ENCODE peak calls at places on chromosomes 6 and 20, in eight cellular contexts. K is omental fat pad, S is uterus, P is GM13977, D is tibial nerve, Q is AG04449, L is astrocyte of the cerebellum, X is BJ. U is an unnamed sample.

GRCh38 chr6:136753624-136754023 is 38.7 kb downstream of the MAP3K5 start:
- DNase-seq in K (no peak), S (no peak), P (no peak), D (no peak), Q (no peak), L (no peak), X (no peak), U (no peak)

GRCh38 chr6:4812068-4812467 is 35.9 kb downstream of the CDYL start:
- DNase-seq in K (no peak), S (no peak), P (no peak), D (no peak), Q (no peak), L (no peak), X (no peak), U (no peak)

GRCh38 chr6:148494226-148494625 is 151.6 kb downstream of the SASH1 start:
- DNase-seq in K (no peak), S (no peak), P (no peak), D (no peak), Q (no peak), L (no peak), X (no peak), U (no peak)

GRCh38 chr20:17624551-17625245 is 54.8 kb downstream of the DSTN start:
- DNase-seq in K (no peak), S (peak; percentile 15), P (no peak), D (peak; percentile 8), Q (no peak), L (no peak), X (no peak), U (no peak)

GRCh38 chr6:129501401-129502051 is 208.5 kb downstream of the ARHGAP18 start:
- DNase-seq in K (no peak), S (peak; percentile 71), P (no peak), D (no peak), Q (peak; percentile 86), L (peak; percentile 98), X (peak; percentile 79), U (no peak)

GRCh38 chr20:33933469-33933909 is 60.2 kb upstream of the RALY start:
- DNase-seq in K (no peak), S (peak; percentile 27), P (peak; percentile 71), D (peak; percentile 40), Q (no peak), L (no peak), X (no peak), U (peak; percentile 71)

GRCh38 chr6:31094389-31094881 is 17.9 kb downstream of the C6orf15 start:
- DNase-seq in K (no peak), S (no peak), P (no peak), D (no peak), Q (no peak), L (no peak), X (no peak), U (no peak)

GRCh38 chr6:26330835-26331808 is 33.9 kb upstream of the BTN3A2 start:
- DNase-seq in K (no peak), S (no peak), P (no peak), D (no peak), Q (no peak), L (no peak), X (no peak), U (peak; percentile 57)

GRCh38 chr6:150962436-150962835 is 96.9 kb downstream of the MTHFD1L start:
- DNase-seq in K (no peak), S (no peak), P (no peak), D (no peak), Q (no peak), L (no peak), X (no peak), U (no peak)

GRCh38 chr6:14149053-14149746 is 31.6 kb downstream of the CD83 start:
- DNase-seq in K (no peak), S (no peak), P (peak; percentile 36), D (no peak), Q (no peak), L (no peak), X (no peak), U (peak; percentile 31)

GRCh38 chr20:48736636-48737035 is 91.2 kb downstream of the PREX1 start:
- DNase-seq in K (no peak), S (no peak), P (no peak), D (no peak), Q (no peak), L (no peak), X (no peak), U (no peak)
- TF ChIP-seq CTCF in K (no peak), S (no peak), P (no peak), D (no peak), Q (no peak), L (no peak), X (no peak), U (no peak)

DNA sequence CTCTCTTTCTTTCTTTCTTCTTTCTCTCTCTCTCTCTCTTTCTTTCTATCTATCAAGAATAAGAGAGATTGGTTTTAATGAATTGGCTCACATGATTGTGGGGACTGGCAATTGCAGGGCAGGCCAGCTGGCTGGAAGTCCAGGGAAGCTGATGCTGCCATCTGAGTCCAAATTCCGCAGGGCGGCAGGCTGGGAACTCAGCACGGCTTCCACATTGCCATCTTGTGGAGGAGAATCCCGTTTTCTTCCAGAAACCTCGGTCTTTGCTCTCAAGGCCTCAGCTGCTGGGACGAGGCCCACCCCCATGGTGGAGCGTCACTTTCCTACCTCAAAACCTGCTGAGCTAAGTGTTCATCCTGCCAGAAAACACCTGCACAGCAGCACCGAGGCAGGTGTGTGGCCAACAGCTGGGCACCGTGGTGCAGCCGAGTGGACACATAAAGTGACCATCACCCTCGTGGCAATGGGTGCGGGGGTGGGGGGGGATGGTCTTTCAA is 58.8 kb upstream of the SLCO4A1 start:
- DNase-seq in K (no peak), S (no peak), P (no peak), D (no peak), Q (no peak), L (no peak), X (no peak), U (no peak)
- TF ChIP-seq CTCF in K (no peak), S (no peak), P (no peak), D (no peak), Q (no peak), L (no peak), X (no peak), U (no peak)

DNA sequence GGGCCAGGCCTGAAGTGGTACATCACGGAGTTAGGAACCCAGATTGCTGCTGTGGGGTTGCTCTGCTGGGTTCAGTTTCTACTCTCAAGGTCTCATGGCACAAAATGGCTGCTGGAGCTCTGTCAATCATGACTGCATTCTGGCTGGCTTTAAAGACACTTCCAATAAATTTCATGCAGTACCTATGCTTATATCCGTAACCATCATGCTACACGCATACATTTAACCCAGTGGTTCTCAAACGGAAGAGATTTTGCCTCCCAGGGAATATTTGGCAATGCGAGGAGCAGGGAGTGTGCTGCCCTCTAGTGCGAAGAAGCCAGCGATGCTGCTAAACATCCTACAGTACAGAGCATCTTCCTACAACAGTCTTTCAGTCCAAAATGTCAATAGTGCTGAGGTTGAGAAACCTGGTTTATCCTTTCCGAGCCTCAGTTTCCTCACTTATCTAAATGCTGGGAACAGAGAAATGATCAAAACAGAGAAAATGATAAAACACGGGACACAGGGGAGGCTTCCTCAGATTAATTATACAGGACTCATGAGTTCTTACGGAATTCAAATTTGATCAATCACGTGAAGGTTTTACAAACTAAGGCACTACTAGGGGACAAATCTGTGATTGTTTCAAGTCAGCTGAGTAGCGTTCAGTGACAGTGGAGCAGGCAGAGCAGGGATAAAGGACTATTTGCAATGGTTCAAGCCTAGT is 9.6 kb upstream of the SLC2A10 start:
- DNase-seq in K (no peak), S (no peak), P (no peak), D (no peak), Q (no peak), L (no peak), X (no peak), U (no peak)
- TF ChIP-seq CTCF in K (no peak), S (no peak), P (peak; percentile 46), D (no peak), Q (peak; percentile 73), L (peak; percentile 71), X (peak; percentile 83), U (no peak)

GRCh38 chr6:2524090-2524489 is 226.6 kb downstream of the MYLK4 start:
- DNase-seq in K (no peak), S (no peak), P (no peak), D (no peak), Q (no peak), L (no peak), X (no peak), U (no peak)
- TF ChIP-seq CTCF in K (no peak), S (no peak), P (peak; percentile 29), D (no peak), Q (no peak), L (peak; percentile 18), X (peak; percentile 25), U (peak; percentile 19)

GRCh38 chr6:55011034-55011433 is 163.3 kb upstream of the HCRTR2 start:
- DNase-seq in K (no peak), S (no peak), P (no peak), D (no peak), Q (no peak), L (no peak), X (no peak), U (no peak)
- TF ChIP-seq CTCF in K (no peak), S (no peak), P (no peak), D (no peak), Q (no peak), L (no peak), X (no peak), U (no peak)

GRCh38 chr6:1096967-1097765 is 214.7 kb upstream of the FOXQ1 start:
- DNase-seq in K (no peak), S (no peak), P (no peak), D (no peak), Q (no peak), L (no peak), X (no peak), U (no peak)

GRCh38 chr6:1103945-1104623 is 207.8 kb upstream of the FOXQ1 start:
- DNase-seq in K (no peak), S (no peak), P (no peak), D (no peak), Q (no peak), L (no peak), X (no peak), U (no peak)

GRCh38 chr6:1103027-1103426 is 208.9 kb upstream of the FOXQ1 start:
- DNase-seq in K (no peak), S (no peak), P (no peak), D (no peak), Q (no peak), L (no peak), X (no peak), U (no peak)

GRCh38 chr6:1100269-1100668 is 211.6 kb upstream of the FOXQ1 start:
- DNase-seq in K (no peak), S (no peak), P (no peak), D (no peak), Q (no peak), L (no peak), X (no peak), U (no peak)

GRCh38 chr6:1099257-1099656 is 212.6 kb upstream of the FOXQ1 start:
- DNase-seq in K (no peak), S (no peak), P (no peak), D (no peak), Q (no peak), L (no peak), X (no peak), U (no peak)
- TF ChIP-seq CTCF in K (no peak), S (no peak), P (no peak), D (no peak), Q (no peak), L (no peak), X (no peak), U (no peak)